ENCODE peak calls at places on chromosome 18, in nine cellular contexts. One of them, this sample, is unnamed.

GRCh38 chr18:46917808-46918600 is 602 bp downstream of the KATNAL2 start:
- DNase-seq in uterus: peak; percentile 29
- DNase-seq in mucosa of descending colon: peak; percentile 47
- DNase-seq in heart left ventricle: no peak
- DNase-seq in colonic mucosa: peak; percentile 61
- DNase-seq in CD8-positive, alpha-beta T cell: no peak
- DNase-seq in pancreas: peak; percentile 31
- DNase-seq in iPS DF 6.9: peak; percentile 74
- DNase-seq in effector memory CD4-positive, alpha-beta T cell: no peak
- DNase-seq in this sample: no peak

GRCh38 chr18:44627245-44627644 is 53.4 kb upstream of the SETBP1 start:
- DNase-seq in colonic mucosa: no peak
- DNase-seq in effector memory CD4-positive, alpha-beta T cell: no peak
- DNase-seq in heart left ventricle: no peak
- DNase-seq in iPS DF 6.9: no peak
- DNase-seq in pancreas: no peak
- DNase-seq in CD8-positive, alpha-beta T cell: no peak
- DNase-seq in uterus: no peak
- DNase-seq in mucosa of descending colon: no peak
- DNase-seq in this sample: no peak

GRCh38 chr18:46719388-46719787 is 37.5 kb downstream of the ST8SIA5 start:
- DNase-seq in pancreas: no peak
- DNase-seq in uterus: no peak
- DNase-seq in mucosa of descending colon: no peak
- DNase-seq in effector memory CD4-positive, alpha-beta T cell: no peak
- DNase-seq in iPS DF 6.9: no peak
- DNase-seq in CD8-positive, alpha-beta T cell: no peak
- DNase-seq in colonic mucosa: no peak
- DNase-seq in heart left ventricle: no peak
- DNase-seq in this sample: no peak

GRCh38 chr18:13915973-13916372 is 637 bp upstream of the MC2R start:
- DNase-seq in effector memory CD4-positive, alpha-beta T cell: no peak
- DNase-seq in colonic mucosa: no peak
- DNase-seq in uterus: no peak
- DNase-seq in mucosa of descending colon: no peak
- DNase-seq in heart left ventricle: no peak
- DNase-seq in pancreas: no peak
- DNase-seq in CD8-positive, alpha-beta T cell: no peak
- DNase-seq in iPS DF 6.9: no peak
- DNase-seq in this sample: no peak

GRCh38 chr18:44309185-44309584 is 371.5 kb upstream of the SETBP1 start:
- DNase-seq in heart left ventricle: no peak
- DNase-seq in mucosa of descending colon: no peak
- DNase-seq in uterus: no peak
- DNase-seq in colonic mucosa: no peak
- DNase-seq in CD8-positive, alpha-beta T cell: no peak
- DNase-seq in effector memory CD4-positive, alpha-beta T cell: no peak
- DNase-seq in iPS DF 6.9: no peak
- DNase-seq in pancreas: no peak
- DNase-seq in this sample: no peak

GRCh38 chr18:42028232-42028832 is 73.3 kb downstream of the PIK3C3 start:
- DNase-seq in CD8-positive, alpha-beta T cell: no peak
- DNase-seq in uterus: no peak
- DNase-seq in pancreas: no peak
- DNase-seq in iPS DF 6.9: no peak
- DNase-seq in mucosa of descending colon: no peak
- DNase-seq in effector memory CD4-positive, alpha-beta T cell: peak; percentile 5
- DNase-seq in colonic mucosa: peak; percentile 21
- DNase-seq in heart left ventricle: no peak
- DNase-seq in this sample: no peak

GRCh38 chr18:57771183-57771582 is 31.9 kb downstream of the ATP8B1 start:
- DNase-seq in iPS DF 6.9: no peak
- DNase-seq in colonic mucosa: peak; percentile 75
- DNase-seq in CD8-positive, alpha-beta T cell: no peak
- DNase-seq in uterus: no peak
- DNase-seq in mucosa of descending colon: no peak
- DNase-seq in heart left ventricle: no peak
- DNase-seq in effector memory CD4-positive, alpha-beta T cell: no peak
- DNase-seq in pancreas: no peak
- DNase-seq in this sample: no peak

GRCh38 chr18:61943175-61943964 is 50.6 kb upstream of the RNF152 start:
- DNase-seq in CD8-positive, alpha-beta T cell: no peak
- DNase-seq in effector memory CD4-positive, alpha-beta T cell: no peak
- DNase-seq in pancreas: no peak
- DNase-seq in mucosa of descending colon: no peak
- DNase-seq in iPS DF 6.9: no peak
- DNase-seq in heart left ventricle: no peak
- DNase-seq in uterus: no peak
- DNase-seq in colonic mucosa: no peak
- DNase-seq in this sample: no peak

GRCh38 chr18:79611040-79611681 is 68.4 kb upstream of the CTDP1 start:
- DNase-seq in heart left ventricle: no peak
- DNase-seq in iPS DF 6.9: no peak
- DNase-seq in pancreas: no peak
- DNase-seq in colonic mucosa: no peak
- DNase-seq in effector memory CD4-positive, alpha-beta T cell: no peak
- DNase-seq in uterus: peak; percentile 61
- DNase-seq in mucosa of descending colon: no peak
- DNase-seq in CD8-positive, alpha-beta T cell: no peak
- DNase-seq in this sample: peak; percentile 49

GRCh38 chr18:13877133-13877532 is 38.2 kb downstream of the MC2R start:
- DNase-seq in mucosa of descending colon: no peak
- DNase-seq in pancreas: no peak
- DNase-seq in iPS DF 6.9: no peak
- DNase-seq in uterus: no peak
- DNase-seq in colonic mucosa: no peak
- DNase-seq in heart left ventricle: no peak
- DNase-seq in effector memory CD4-positive, alpha-beta T cell: no peak
- DNase-seq in CD8-positive, alpha-beta T cell: no peak
- DNase-seq in this sample: no peak

GRCh38 chr18:62524443-62525200 is 1.8 kb downstream of the ZCCHC2 start:
- DNase-seq in uterus: peak; percentile 51
- DNase-seq in mucosa of descending colon: peak; percentile 83
- DNase-seq in pancreas: peak; percentile 69
- DNase-seq in colonic mucosa: peak; percentile 69
- DNase-seq in iPS DF 6.9: no peak
- DNase-seq in effector memory CD4-positive, alpha-beta T cell: peak; percentile 45
- DNase-seq in CD8-positive, alpha-beta T cell: peak; percentile 65
- DNase-seq in heart left ventricle: peak; percentile 85
- DNase-seq in this sample: peak; percentile 95

GRCh38 chr18:74775239-74775638 is 177.6 kb downstream of the ZNF407 start:
- DNase-seq in CD8-positive, alpha-beta T cell: no peak
- DNase-seq in uterus: no peak
- DNase-seq in pancreas: no peak
- DNase-seq in mucosa of descending colon: no peak
- DNase-seq in iPS DF 6.9: no peak
- DNase-seq in effector memory CD4-positive, alpha-beta T cell: no peak
- DNase-seq in heart left ventricle: no peak
- DNase-seq in colonic mucosa: no peak
- DNase-seq in this sample: no peak

GRCh38 chr18:9608298-9608697 is 6.1 kb downstream of the PPP4R1 start:
- DNase-seq in iPS DF 6.9: no peak
- DNase-seq in uterus: no peak
- DNase-seq in pancreas: no peak
- DNase-seq in effector memory CD4-positive, alpha-beta T cell: no peak
- DNase-seq in colonic mucosa: no peak
- DNase-seq in mucosa of descending colon: no peak
- DNase-seq in heart left ventricle: no peak
- DNase-seq in CD8-positive, alpha-beta T cell: no peak
- DNase-seq in this sample: no peak

GRCh38 chr18:53887447-53887846 is 337.0 kb downstream of the MBD2 start:
- DNase-seq in effector memory CD4-positive, alpha-beta T cell: no peak
- DNase-seq in colonic mucosa: no peak
- DNase-seq in CD8-positive, alpha-beta T cell: no peak
- DNase-seq in mucosa of descending colon: no peak
- DNase-seq in pancreas: no peak
- DNase-seq in uterus: no peak
- DNase-seq in iPS DF 6.9: no peak
- DNase-seq in heart left ventricle: no peak
- DNase-seq in this sample: no peak

DNA sequence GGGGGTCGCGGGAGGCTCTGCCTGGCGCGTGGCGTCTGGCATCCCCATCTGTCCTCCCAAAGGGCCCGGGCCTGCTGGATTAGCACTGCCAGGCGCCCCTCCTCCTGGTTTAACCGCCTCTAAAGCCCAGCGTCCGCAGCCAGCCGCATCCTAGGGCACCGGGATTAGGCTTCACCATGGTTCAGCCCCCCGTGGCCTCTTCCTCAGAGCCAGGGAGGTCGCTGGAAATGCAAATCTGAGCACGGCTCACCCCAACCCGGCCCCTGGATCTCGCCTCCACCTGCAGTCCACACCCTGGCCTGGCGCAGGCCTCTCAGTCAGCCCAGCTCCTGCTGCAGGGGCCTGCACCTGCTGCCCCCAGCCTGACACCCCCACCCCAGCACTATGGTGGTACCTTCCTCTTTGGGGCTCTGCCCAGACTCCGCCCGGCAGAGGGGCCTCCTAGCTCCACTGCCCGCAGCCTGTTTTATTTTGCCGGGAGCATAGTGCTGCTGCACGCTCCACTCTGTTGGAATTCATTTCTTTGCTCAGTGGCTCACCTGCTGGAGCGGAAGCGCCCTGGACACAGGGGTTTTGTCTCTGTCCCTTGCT is 13.2 kb downstream of the PRELID3A start:
- DNase-seq in mucosa of descending colon: no peak
- DNase-seq in effector memory CD4-positive, alpha-beta T cell: no peak
- DNase-seq in heart left ventricle: no peak
- DNase-seq in iPS DF 6.9: no peak
- DNase-seq in CD8-positive, alpha-beta T cell: no peak
- DNase-seq in colonic mucosa: no peak
- DNase-seq in pancreas: no peak
- DNase-seq in uterus: peak; percentile 27
- DNase-seq in this sample: no peak
- H3K4me3 ChIP-seq in mucosa of descending colon: no peak overlapping the region
- H3K4me3 ChIP-seq in effector memory CD4-positive, alpha-beta T cell: no peak overlapping the region
- H3K4me3 ChIP-seq in heart left ventricle: peak overlapping the region; percentile 58
- H3K4me3 ChIP-seq in iPS DF 6.9: peak overlapping the region; percentile 29
- H3K4me3 ChIP-seq in CD8-positive, alpha-beta T cell: no peak overlapping the region
- H3K4me3 ChIP-seq in colonic mucosa: peak overlapping the region; percentile 62
- H3K4me3 ChIP-seq in pancreas: no peak overlapping the region
- H3K4me3 ChIP-seq in uterus: peak overlapping the region; percentile 41
- H3K4me3 ChIP-seq in this sample: no peak overlapping the region

GRCh38 chr18:35477974-35478373 is 19.8 kb downstream of the INO80C start:
- DNase-seq in CD8-positive, alpha-beta T cell: no peak
- DNase-seq in pancreas: no peak
- DNase-seq in colonic mucosa: no peak
- DNase-seq in mucosa of descending colon: no peak
- DNase-seq in heart left ventricle: no peak
- DNase-seq in iPS DF 6.9: no peak
- DNase-seq in uterus: no peak
- DNase-seq in effector memory CD4-positive, alpha-beta T cell: no peak
- DNase-seq in this sample: no peak
- H3K4me1 ChIP-seq in CD8-positive, alpha-beta T cell: no peaks in the 10 kb centered on the region
- H3K4me1 ChIP-seq in pancreas: no peaks in the 10 kb centered on the region
- H3K4me1 ChIP-seq in colonic mucosa: peaks cover 8% of the 10 kb centered on the region
- H3K4me1 ChIP-seq in mucosa of descending colon: peaks cover 19% of the 10 kb centered on the region
- H3K4me1 ChIP-seq in heart left ventricle: peaks cover 3% of the 10 kb centered on the region
- H3K4me1 ChIP-seq in iPS DF 6.9: no peaks in the 10 kb centered on the region
- H3K4me1 ChIP-seq in uterus: no peaks in the 10 kb centered on the region
- H3K4me1 ChIP-seq in effector memory CD4-positive, alpha-beta T cell: no peaks in the 10 kb centered on the region
- H3K4me1 ChIP-seq in this sample: no peaks in the 10 kb centered on the region

GRCh38 chr18:37424507-37424906 is 141.1 kb downstream of the CELF4 start:
- DNase-seq in pancreas: no peak
- DNase-seq in heart left ventricle: no peak
- DNase-seq in CD8-positive, alpha-beta T cell: no peak
- DNase-seq in mucosa of descending colon: no peak
- DNase-seq in uterus: no peak
- DNase-seq in iPS DF 6.9: no peak
- DNase-seq in colonic mucosa: no peak
- DNase-seq in effector memory CD4-positive, alpha-beta T cell: no peak
- DNase-seq in this sample: no peak
- H3K4me3 ChIP-seq in pancreas: no peak overlapping the region
- H3K4me3 ChIP-seq in heart left ventricle: no peak overlapping the region
- H3K4me3 ChIP-seq in CD8-positive, alpha-beta T cell: no peak overlapping the region
- H3K4me3 ChIP-seq in mucosa of descending colon: no peak overlapping the region
- H3K4me3 ChIP-seq in uterus: no peak overlapping the region
- H3K4me3 ChIP-seq in iPS DF 6.9: no peak overlapping the region
- H3K4me3 ChIP-seq in colonic mucosa: no peak overlapping the region
- H3K4me3 ChIP-seq in effector memory CD4-positive, alpha-beta T cell: no peak overlapping the region
- H3K4me3 ChIP-seq in this sample: no peak overlapping the region

DNA sequence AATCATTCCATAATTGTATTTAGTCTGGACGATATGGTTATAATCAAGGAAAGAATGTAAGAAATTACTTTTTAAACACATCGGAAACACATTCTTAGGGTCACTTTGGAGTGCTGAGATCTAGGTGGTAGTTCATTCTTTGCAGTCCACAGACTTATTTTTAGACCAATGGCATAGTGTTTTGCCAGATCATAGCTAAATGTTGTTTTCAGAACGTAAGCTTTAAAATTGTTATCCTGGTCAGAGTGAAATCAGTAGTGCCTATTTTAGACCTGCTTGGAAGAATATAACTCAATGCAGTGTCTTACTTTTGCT is 4.3 kb downstream of the MYL12A start:
- DNase-seq in effector memory CD4-positive, alpha-beta T cell: no peak
- DNase-seq in heart left ventricle: no peak
- DNase-seq in mucosa of descending colon: no peak
- DNase-seq in uterus: no peak
- DNase-seq in CD8-positive, alpha-beta T cell: no peak
- DNase-seq in pancreas: no peak
- DNase-seq in iPS DF 6.9: no peak
- DNase-seq in colonic mucosa: no peak
- DNase-seq in this sample: no peak
- H3K4me1 ChIP-seq in effector memory CD4-positive, alpha-beta T cell: peaks cover 41% of the 10 kb centered on the region
- H3K4me1 ChIP-seq in heart left ventricle: peaks cover 45% of the 10 kb centered on the region
- H3K4me1 ChIP-seq in mucosa of descending colon: peaks cover 29% of the 10 kb centered on the region
- H3K4me1 ChIP-seq in uterus: no peaks in the 10 kb centered on the region
- H3K4me1 ChIP-seq in CD8-positive, alpha-beta T cell: peaks cover 48% of the 10 kb centered on the region
- H3K4me1 ChIP-seq in pancreas: peaks cover 21% of the 10 kb centered on the region
- H3K4me1 ChIP-seq in iPS DF 6.9: no peaks in the 10 kb centered on the region
- H3K4me1 ChIP-seq in colonic mucosa: no peaks in the 10 kb centered on the region
- H3K4me1 ChIP-seq in this sample: peaks cover 85% of the 10 kb centered on the region

This sample was measured in spleen.